ENCODE peak calls at places on chromosomes 1 and 21, in seven cellular contexts. One of them, this sample, is unnamed.

GRCh38 chr1:226463925-226464598 is 56.2 kb upstream of the PARP1 start:
- DNase-seq in fibroblast of pulmonary artery: no peak
- DNase-seq in HFF-Myc: no peak
- DNase-seq in activated T-helper 2 cell treated with anti-CD3 and anti-CD28 coated beads, Interferon-gamma antibody, Interleukin-2, Interleukin-4, amounts not matched to agents 10 μg/mL and 5 μg/mL and 100 μg/mL, durations not matched to agents 14 hours and 24 hours and 36 hours: no peak
- DNase-seq in NCI-H2029: no peak
- DNase-seq in NCI-H1417 treated with DMSO at 0.1 percent for 48 hours: no peak
- DNase-seq in T follicular helper cell: no peak
- DNase-seq in this sample: no peak

GRCh38 chr1:170669586-170670332 is 5.8 kb downstream of the PRRX1 start:
- DNase-seq in fibroblast of pulmonary artery: no peak
- DNase-seq in NCI-H2029: no peak
- DNase-seq in HFF-Myc: no peak
- DNase-seq in T follicular helper cell: no peak
- DNase-seq in activated T-helper 2 cell treated with anti-CD3 and anti-CD28 coated beads, Interferon-gamma antibody, Interleukin-2, Interleukin-4, amounts not matched to agents 10 μg/mL and 5 μg/mL and 100 μg/mL, durations not matched to agents 14 hours and 24 hours and 36 hours: no peak
- DNase-seq in NCI-H1417 treated with DMSO at 0.1 percent for 48 hours: no peak
- DNase-seq in this sample: no peak

GRCh38 chr1:6891781-6892579 is 106.7 kb downstream of the CAMTA1 start:
- DNase-seq in NCI-H2029: no peak
- DNase-seq in T follicular helper cell: no peak
- DNase-seq in NCI-H1417 treated with DMSO at 0.1 percent for 48 hours: no peak
- DNase-seq in fibroblast of pulmonary artery: no peak
- DNase-seq in activated T-helper 2 cell treated with anti-CD3 and anti-CD28 coated beads, Interferon-gamma antibody, Interleukin-2, Interleukin-4, amounts not matched to agents 10 μg/mL and 5 μg/mL and 100 μg/mL, durations not matched to agents 14 hours and 24 hours and 36 hours: no peak
- DNase-seq in HFF-Myc: no peak
- DNase-seq in this sample: no peak

GRCh38 chr1:230236951-230237350 is 169.9 kb downstream of the GALNT2 start:
- DNase-seq in HFF-Myc: no peak
- DNase-seq in fibroblast of pulmonary artery: peak
- DNase-seq in NCI-H2029: no peak
- DNase-seq in activated T-helper 2 cell treated with anti-CD3 and anti-CD28 coated beads, Interferon-gamma antibody, Interleukin-2, Interleukin-4, amounts not matched to agents 10 μg/mL and 5 μg/mL and 100 μg/mL, durations not matched to agents 14 hours and 24 hours and 36 hours: no peak
- DNase-seq in NCI-H1417 treated with DMSO at 0.1 percent for 48 hours: no peak
- DNase-seq in T follicular helper cell: no peak
- DNase-seq in this sample: no peak

GRCh38 chr1:27572679-27573426 is 31.1 kb downstream of the AHDC1 start:
- DNase-seq in T follicular helper cell: no peak
- DNase-seq in fibroblast of pulmonary artery: no peak
- DNase-seq in NCI-H2029: no peak
- DNase-seq in activated T-helper 2 cell treated with anti-CD3 and anti-CD28 coated beads, Interferon-gamma antibody, Interleukin-2, Interleukin-4, amounts not matched to agents 10 μg/mL and 5 μg/mL and 100 μg/mL, durations not matched to agents 14 hours and 24 hours and 36 hours: no peak
- DNase-seq in NCI-H1417 treated with DMSO at 0.1 percent for 48 hours: no peak
- DNase-seq in HFF-Myc: no peak
- DNase-seq in this sample: no peak

GRCh38 chr1:160519542-160520435 is 3.3 kb downstream of the SLAMF6 start:
- DNase-seq in T follicular helper cell: no peak
- DNase-seq in HFF-Myc: no peak
- DNase-seq in NCI-H1417 treated with DMSO at 0.1 percent for 48 hours: no peak
- DNase-seq in fibroblast of pulmonary artery: no peak
- DNase-seq in NCI-H2029: no peak
- DNase-seq in activated T-helper 2 cell treated with anti-CD3 and anti-CD28 coated beads, Interferon-gamma antibody, Interleukin-2, Interleukin-4, amounts not matched to agents 10 μg/mL and 5 μg/mL and 100 μg/mL, durations not matched to agents 14 hours and 24 hours and 36 hours: peak
- DNase-seq in this sample: no peak

GRCh38 chr1:16915627-16915973 is 6.1 kb upstream of the CROCC start:
- DNase-seq in NCI-H2029: no peak
- DNase-seq in T follicular helper cell: no peak
- DNase-seq in activated T-helper 2 cell treated with anti-CD3 and anti-CD28 coated beads, Interferon-gamma antibody, Interleukin-2, Interleukin-4, amounts not matched to agents 10 μg/mL and 5 μg/mL and 100 μg/mL, durations not matched to agents 14 hours and 24 hours and 36 hours: no peak
- DNase-seq in NCI-H1417 treated with DMSO at 0.1 percent for 48 hours: no peak
- DNase-seq in HFF-Myc: no peak
- DNase-seq in fibroblast of pulmonary artery: peak
- DNase-seq in this sample: no peak

GRCh38 chr21:46610018-46610701 is 5.3 kb upstream of the S100B start:
- DNase-seq in HFF-Myc: no peak
- DNase-seq in NCI-H2029: no peak
- DNase-seq in T follicular helper cell: no peak
- DNase-seq in activated T-helper 2 cell treated with anti-CD3 and anti-CD28 coated beads, Interferon-gamma antibody, Interleukin-2, Interleukin-4, amounts not matched to agents 10 μg/mL and 5 μg/mL and 100 μg/mL, durations not matched to agents 14 hours and 24 hours and 36 hours: no peak
- DNase-seq in fibroblast of pulmonary artery: no peak
- DNase-seq in NCI-H1417 treated with DMSO at 0.1 percent for 48 hours: no peak
- DNase-seq in this sample: no peak

GRCh38 chr1:116514708-116515525 is 55.9 kb downstream of the CD58 start:
- DNase-seq in activated T-helper 2 cell treated with anti-CD3 and anti-CD28 coated beads, Interferon-gamma antibody, Interleukin-2, Interleukin-4, amounts not matched to agents 10 μg/mL and 5 μg/mL and 100 μg/mL, durations not matched to agents 14 hours and 24 hours and 36 hours: peak
- DNase-seq in NCI-H2029: no peak
- DNase-seq in NCI-H1417 treated with DMSO at 0.1 percent for 48 hours: no peak
- DNase-seq in HFF-Myc: no peak
- DNase-seq in T follicular helper cell: peak
- DNase-seq in fibroblast of pulmonary artery: peak
- DNase-seq in this sample: peak

GRCh38 chr1:67532452-67533216 is 102.4 kb upstream of the SERBP1 start:
- DNase-seq in fibroblast of pulmonary artery: peak
- DNase-seq in HFF-Myc: peak
- DNase-seq in activated T-helper 2 cell treated with anti-CD3 and anti-CD28 coated beads, Interferon-gamma antibody, Interleukin-2, Interleukin-4, amounts not matched to agents 10 μg/mL and 5 μg/mL and 100 μg/mL, durations not matched to agents 14 hours and 24 hours and 36 hours: no peak
- DNase-seq in NCI-H1417 treated with DMSO at 0.1 percent for 48 hours: no peak
- DNase-seq in NCI-H2029: peak
- DNase-seq in T follicular helper cell: no peak
- DNase-seq in this sample: no peak

This sample was measured in natural killer cell treated with Interleukin-12 subunit alpha and Interleukin-12 subunit beta and Interleukin-15 and Interleukin-18, amount 100 ng/mL, for 72 hours.